ENCODE peak calls at places on chromosomes 3 and 15, in ten cellular contexts. One of them, this sample, is unnamed.

GRCh38 chr3:167656821-167657220 is 3.1 kb upstream of the WDR49 start:
- DNase-seq in transverse colon: no peak
- DNase-seq in tibial nerve: no peak
- DNase-seq in neural progenitor cell: no peak
- DNase-seq in CD4-positive, alpha-beta T cell: no peak
- DNase-seq in progenitor cell of endocrine pancreas: no peak
- DNase-seq in A549: no peak
- DNase-seq in cardiac muscle cell: no peak
- DNase-seq in lower leg skin: no peak
- DNase-seq in MCF 10A: no peak
- DNase-seq in this sample: no peak

GRCh38 chr3:141933421-141934300 is 57.2 kb downstream of the ATP1B3 start:
- DNase-seq in transverse colon: no peak
- DNase-seq in tibial nerve: no peak
- DNase-seq in neural progenitor cell: no peak
- DNase-seq in CD4-positive, alpha-beta T cell: no peak
- DNase-seq in progenitor cell of endocrine pancreas: no peak
- DNase-seq in A549: no peak
- DNase-seq in cardiac muscle cell: no peak
- DNase-seq in lower leg skin: no peak
- DNase-seq in MCF 10A: no peak
- DNase-seq in this sample: no peak

GRCh38 chr15:74343127-74343796 is 24.2 kb downstream of the CYP11A1 start:
- DNase-seq in transverse colon: no peak
- DNase-seq in tibial nerve: no peak
- DNase-seq in neural progenitor cell: no peak
- DNase-seq in CD4-positive, alpha-beta T cell: no peak
- DNase-seq in progenitor cell of endocrine pancreas: no peak
- DNase-seq in A549: no peak
- DNase-seq in cardiac muscle cell: no peak
- DNase-seq in lower leg skin: no peak
- DNase-seq in MCF 10A: no peak
- DNase-seq in this sample: no peak

GRCh38 chr3:71066849-71067261 is 516.7 kb downstream of the FOXP1 start:
- DNase-seq in transverse colon: no peak
- DNase-seq in tibial nerve: no peak
- DNase-seq in neural progenitor cell: peak; percentile 24
- DNase-seq in CD4-positive, alpha-beta T cell: no peak
- DNase-seq in progenitor cell of endocrine pancreas: no peak
- DNase-seq in A549: no peak
- DNase-seq in cardiac muscle cell: no peak
- DNase-seq in lower leg skin: no peak
- DNase-seq in MCF 10A: peak; percentile 57
- DNase-seq in this sample: no peak

GRCh38 chr3:35537265-35537664 is 102.1 kb upstream of the ARPP21 start:
- DNase-seq in transverse colon: no peak
- DNase-seq in tibial nerve: no peak
- DNase-seq in neural progenitor cell: no peak
- DNase-seq in CD4-positive, alpha-beta T cell: no peak
- DNase-seq in progenitor cell of endocrine pancreas: no peak
- DNase-seq in A549: peak; percentile 2
- DNase-seq in cardiac muscle cell: no peak
- DNase-seq in lower leg skin: no peak
- DNase-seq in MCF 10A: peak; percentile 36
- DNase-seq in this sample: no peak

GRCh38 chr15:63166219-63166618 is 8.9 kb upstream of the RPS27L start:
- DNase-seq in transverse colon: no peak
- DNase-seq in tibial nerve: no peak
- DNase-seq in neural progenitor cell: no peak
- DNase-seq in CD4-positive, alpha-beta T cell: no peak
- DNase-seq in progenitor cell of endocrine pancreas: no peak
- DNase-seq in A549: peak; percentile 36
- DNase-seq in cardiac muscle cell: no peak
- DNase-seq in lower leg skin: no peak
- DNase-seq in MCF 10A: peak; percentile 5
- DNase-seq in this sample: no peak

GRCh38 chr3:150146891-150147761 is 176.4 kb upstream of the PFN2 start:
- DNase-seq in transverse colon: peak; percentile 33
- DNase-seq in tibial nerve: no peak
- DNase-seq in neural progenitor cell: no peak
- DNase-seq in CD4-positive, alpha-beta T cell: no peak
- DNase-seq in progenitor cell of endocrine pancreas: no peak
- DNase-seq in A549: no peak
- DNase-seq in cardiac muscle cell: no peak
- DNase-seq in lower leg skin: no peak
- DNase-seq in MCF 10A: peak; percentile 34
- DNase-seq in this sample: no peak

GRCh38 chr3:61182648-61183047 is 68.6 kb downstream of the FHIT start:
- DNase-seq in transverse colon: no peak
- DNase-seq in tibial nerve: no peak
- DNase-seq in neural progenitor cell: no peak
- DNase-seq in CD4-positive, alpha-beta T cell: no peak
- DNase-seq in progenitor cell of endocrine pancreas: no peak
- DNase-seq in A549: no peak
- DNase-seq in cardiac muscle cell: no peak
- DNase-seq in lower leg skin: no peak
- DNase-seq in MCF 10A: no peak
- DNase-seq in this sample: no peak

GRCh38 chr3:140823106-140823505 is 118.5 kb upstream of the SLC25A36 start:
- DNase-seq in transverse colon: no peak
- DNase-seq in tibial nerve: no peak
- DNase-seq in neural progenitor cell: no peak
- DNase-seq in CD4-positive, alpha-beta T cell: no peak
- DNase-seq in progenitor cell of endocrine pancreas: no peak
- DNase-seq in A549: no peak
- DNase-seq in cardiac muscle cell: no peak
- DNase-seq in lower leg skin: no peak
- DNase-seq in MCF 10A: no peak
- DNase-seq in this sample: no peak
- TF ChIP-seq CTCF in transverse colon: no peak
- TF ChIP-seq CTCF in tibial nerve: no peak
- TF ChIP-seq CTCF in neural progenitor cell: no peak
- TF ChIP-seq CTCF in CD4-positive, alpha-beta T cell: no peak
- TF ChIP-seq CTCF in progenitor cell of endocrine pancreas: no peak
- TF ChIP-seq CTCF in A549: no peak
- TF ChIP-seq CTCF in cardiac muscle cell: no peak
- TF ChIP-seq CTCF in lower leg skin: no peak
- TF ChIP-seq CTCF in MCF 10A: no peak
- TF ChIP-seq CTCF in this sample: no peak

GRCh38 chr3:12663936-12664908 is at the start of gene RAF1:
- DNase-seq in transverse colon: peak; percentile 99
- DNase-seq in tibial nerve: peak; percentile 99
- DNase-seq in neural progenitor cell: peak; percentile 100
- DNase-seq in CD4-positive, alpha-beta T cell: peak; percentile 96
- DNase-seq in progenitor cell of endocrine pancreas: peak; percentile 98
- DNase-seq in A549: peak; percentile 98
- DNase-seq in cardiac muscle cell: peak; percentile 99
- DNase-seq in lower leg skin: peak; percentile 98
- DNase-seq in MCF 10A: peak; percentile 97
- DNase-seq in this sample: peak; percentile 91

GRCh38 chr3:12662593-12663310 is 1.2 kb downstream of the RAF1 start:
- DNase-seq in transverse colon: peak; percentile 51
- DNase-seq in tibial nerve: peak; percentile 13
- DNase-seq in neural progenitor cell: peak; percentile 74
- DNase-seq in CD4-positive, alpha-beta T cell: peak; percentile 16
- DNase-seq in progenitor cell of endocrine pancreas: peak; percentile 26
- DNase-seq in A549: peak; percentile 19
- DNase-seq in cardiac muscle cell: peak; percentile 66
- DNase-seq in lower leg skin: no peak
- DNase-seq in MCF 10A: peak; percentile 69
- DNase-seq in this sample: no peak

GRCh38 chr3:12660196-12660595 is 3.7 kb downstream of the RAF1 start:
- DNase-seq in transverse colon: no peak
- DNase-seq in tibial nerve: no peak
- DNase-seq in neural progenitor cell: no peak
- DNase-seq in CD4-positive, alpha-beta T cell: no peak
- DNase-seq in progenitor cell of endocrine pancreas: no peak
- DNase-seq in A549: no peak
- DNase-seq in cardiac muscle cell: no peak
- DNase-seq in lower leg skin: no peak
- DNase-seq in MCF 10A: no peak
- DNase-seq in this sample: no peak

GRCh38 chr3:12661926-12662592 is 1.9 kb downstream of the RAF1 start:
- DNase-seq in transverse colon: no peak
- DNase-seq in tibial nerve: no peak
- DNase-seq in neural progenitor cell: no peak
- DNase-seq in CD4-positive, alpha-beta T cell: no peak
- DNase-seq in progenitor cell of endocrine pancreas: no peak
- DNase-seq in A549: no peak
- DNase-seq in cardiac muscle cell: no peak
- DNase-seq in lower leg skin: no peak
- DNase-seq in MCF 10A: no peak
- DNase-seq in this sample: no peak

GRCh38 chr3:12663311-12663935 is 494 bp downstream of the RAF1 start:
- DNase-seq in transverse colon: peak; percentile 48
- DNase-seq in tibial nerve: peak; percentile 60
- DNase-seq in neural progenitor cell: no peak
- DNase-seq in CD4-positive, alpha-beta T cell: no peak
- DNase-seq in progenitor cell of endocrine pancreas: peak; percentile 35
- DNase-seq in A549: peak; percentile 17
- DNase-seq in cardiac muscle cell: peak; percentile 61
- DNase-seq in lower leg skin: peak; percentile 56
- DNase-seq in MCF 10A: peak; percentile 49
- DNase-seq in this sample: no peak
- TF ChIP-seq CTCF in transverse colon: no peak
- TF ChIP-seq CTCF in tibial nerve: no peak
- TF ChIP-seq CTCF in neural progenitor cell: no peak
- TF ChIP-seq CTCF in CD4-positive, alpha-beta T cell: no peak
- TF ChIP-seq CTCF in progenitor cell of endocrine pancreas: peak; percentile 16
- TF ChIP-seq CTCF in A549: no peak
- TF ChIP-seq CTCF in cardiac muscle cell: no peak
- TF ChIP-seq CTCF in lower leg skin: no peak
- TF ChIP-seq CTCF in MCF 10A: no peak
- TF ChIP-seq CTCF in this sample: no peak

DNA sequence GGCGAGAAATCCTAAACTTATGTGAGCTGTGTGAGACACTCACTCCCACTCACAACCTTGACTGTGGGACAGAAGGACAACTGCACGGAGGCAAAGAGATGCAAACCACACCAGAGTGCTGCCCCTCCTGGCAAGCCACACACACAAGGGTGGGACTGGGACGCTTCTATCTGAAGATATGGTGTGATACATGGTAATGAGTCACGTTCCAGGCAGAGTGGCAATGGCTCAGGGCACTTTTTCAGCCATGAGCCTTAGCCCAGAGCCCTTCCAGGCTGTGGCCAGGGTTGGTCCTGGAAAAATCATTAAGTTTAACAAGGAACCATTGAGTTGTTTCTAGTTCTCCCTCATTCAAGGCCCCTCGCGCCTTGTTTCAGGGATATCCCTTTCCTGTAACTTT is 56.1 kb downstream of the WNT5A start:
- DNase-seq in transverse colon: no peak
- DNase-seq in tibial nerve: no peak
- DNase-seq in neural progenitor cell: no peak
- DNase-seq in CD4-positive, alpha-beta T cell: no peak
- DNase-seq in progenitor cell of endocrine pancreas: no peak
- DNase-seq in A549: no peak
- DNase-seq in cardiac muscle cell: no peak
- DNase-seq in lower leg skin: no peak
- DNase-seq in MCF 10A: no peak
- DNase-seq in this sample: no peak
- TF ChIP-seq CTCF in transverse colon: no peak
- TF ChIP-seq CTCF in tibial nerve: no peak
- TF ChIP-seq CTCF in neural progenitor cell: no peak
- TF ChIP-seq CTCF in CD4-positive, alpha-beta T cell: no peak
- TF ChIP-seq CTCF in progenitor cell of endocrine pancreas: no peak
- TF ChIP-seq CTCF in A549: no peak
- TF ChIP-seq CTCF in cardiac muscle cell: no peak
- TF ChIP-seq CTCF in lower leg skin: no peak
- TF ChIP-seq CTCF in MCF 10A: no peak
- TF ChIP-seq CTCF in this sample: no peak

GRCh38 chr15:36898522-36899126 is 201.7 kb downstream of the MEIS2 start:
- DNase-seq in transverse colon: no peak
- DNase-seq in tibial nerve: no peak
- DNase-seq in neural progenitor cell: peak; percentile 24
- DNase-seq in CD4-positive, alpha-beta T cell: no peak
- DNase-seq in progenitor cell of endocrine pancreas: no peak
- DNase-seq in A549: no peak
- DNase-seq in cardiac muscle cell: no peak
- DNase-seq in lower leg skin: no peak
- DNase-seq in MCF 10A: no peak
- DNase-seq in this sample: no peak

GRCh38 chr15:36896949-36897348 is 203.4 kb downstream of the MEIS2 start:
- DNase-seq in transverse colon: no peak
- DNase-seq in tibial nerve: no peak
- DNase-seq in neural progenitor cell: peak; percentile 12
- DNase-seq in CD4-positive, alpha-beta T cell: no peak
- DNase-seq in progenitor cell of endocrine pancreas: no peak
- DNase-seq in A549: no peak
- DNase-seq in cardiac muscle cell: peak; percentile 82
- DNase-seq in lower leg skin: no peak
- DNase-seq in MCF 10A: no peak
- DNase-seq in this sample: no peak

GRCh38 chr15:36901012-36901411 is 199.3 kb downstream of the MEIS2 start:
- DNase-seq in transverse colon: no peak
- DNase-seq in tibial nerve: no peak
- DNase-seq in neural progenitor cell: no peak
- DNase-seq in CD4-positive, alpha-beta T cell: no peak
- DNase-seq in progenitor cell of endocrine pancreas: no peak
- DNase-seq in A549: no peak
- DNase-seq in cardiac muscle cell: no peak
- DNase-seq in lower leg skin: no peak
- DNase-seq in MCF 10A: no peak
- DNase-seq in this sample: no peak

GRCh38 chr15:36899696-36900095 is 200.7 kb downstream of the MEIS2 start:
- DNase-seq in transverse colon: no peak
- DNase-seq in tibial nerve: no peak
- DNase-seq in neural progenitor cell: no peak
- DNase-seq in CD4-positive, alpha-beta T cell: no peak
- DNase-seq in progenitor cell of endocrine pancreas: no peak
- DNase-seq in A549: no peak
- DNase-seq in cardiac muscle cell: no peak
- DNase-seq in lower leg skin: no peak
- DNase-seq in MCF 10A: no peak
- DNase-seq in this sample: no peak

DNA sequence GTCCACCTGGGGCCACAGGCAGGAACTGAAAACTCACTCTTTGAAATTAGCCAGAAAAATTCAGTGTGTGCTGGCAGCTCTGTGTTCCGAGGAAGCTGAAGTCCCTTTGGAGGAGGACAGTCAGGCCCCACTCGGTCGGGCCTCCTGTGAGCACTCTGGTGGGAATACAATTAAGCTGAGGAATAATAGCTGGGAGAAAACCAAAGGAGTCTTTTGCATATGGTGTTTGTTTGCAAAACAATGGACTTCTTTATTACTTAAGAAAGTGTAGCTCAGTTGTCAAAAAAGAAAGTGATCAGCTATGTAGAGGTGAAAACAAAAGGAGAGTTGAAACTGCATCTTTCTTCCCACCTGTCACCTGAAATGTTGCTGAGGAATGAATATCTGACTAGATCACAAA is 202.5 kb downstream of the MEIS2 start:
- DNase-seq in transverse colon: no peak
- DNase-seq in tibial nerve: no peak
- DNase-seq in neural progenitor cell: peak; percentile 47
- DNase-seq in CD4-positive, alpha-beta T cell: no peak
- DNase-seq in progenitor cell of endocrine pancreas: no peak
- DNase-seq in A549: no peak
- DNase-seq in cardiac muscle cell: no peak
- DNase-seq in lower leg skin: no peak
- DNase-seq in MCF 10A: no peak
- DNase-seq in this sample: no peak
- TF ChIP-seq CTCF in transverse colon: no peak
- TF ChIP-seq CTCF in tibial nerve: no peak
- TF ChIP-seq CTCF in neural progenitor cell: no peak
- TF ChIP-seq CTCF in CD4-positive, alpha-beta T cell: no peak
- TF ChIP-seq CTCF in progenitor cell of endocrine pancreas: no peak
- TF ChIP-seq CTCF in A549: no peak
- TF ChIP-seq CTCF in cardiac muscle cell: no peak
- TF ChIP-seq CTCF in lower leg skin: no peak
- TF ChIP-seq CTCF in MCF 10A: no peak
- TF ChIP-seq CTCF in this sample: no peak

GRCh38 chr3:126475411-126476114 is at the start of gene ZXDC:
- DNase-seq in transverse colon: peak; percentile 95
- DNase-seq in tibial nerve: peak; percentile 78
- DNase-seq in neural progenitor cell: peak; percentile 97
- DNase-seq in CD4-positive, alpha-beta T cell: peak; percentile 87
- DNase-seq in progenitor cell of endocrine pancreas: peak; percentile 92
- DNase-seq in A549: peak; percentile 90
- DNase-seq in cardiac muscle cell: peak; percentile 96
- DNase-seq in lower leg skin: peak; percentile 89
- DNase-seq in MCF 10A: peak; percentile 92
- DNase-seq in this sample: peak; percentile 54
- TF ChIP-seq CTCF in transverse colon: no peak
- TF ChIP-seq CTCF in tibial nerve: peak; percentile 56
- TF ChIP-seq CTCF in neural progenitor cell: peak; percentile 56
- TF ChIP-seq CTCF in CD4-positive, alpha-beta T cell: no peak
- TF ChIP-seq CTCF in progenitor cell of endocrine pancreas: peak; percentile 49
- TF ChIP-seq CTCF in A549: peak; percentile 49
- TF ChIP-seq CTCF in cardiac muscle cell: peak; percentile 26
- TF ChIP-seq CTCF in lower leg skin: no peak
- TF ChIP-seq CTCF in MCF 10A: peak; percentile 17
- TF ChIP-seq CTCF in this sample: no peak

This sample was measured in omental fat pad.